ENCODE peak calls at places on chromosomes 13 and 19, in four cellular contexts. Q is amygdala, I is stomach, L is COR-L47. Z is an unnamed sample.

GRCh38 chr13:102815788-102816187 is 16.9 kb downstream of the BIVM start:
- DNase-seq in Q (no peak), I (no peak), L (no peak), Z (no peak)

GRCh38 chr19:38389101-38389925 is 816 bp downstream of the SPRED3 start:
- DNase-seq in Q (peak), I (no peak), L (peak), Z (no peak)

GRCh38 chr13:44667950-44668349 is 91.8 kb upstream of the TSC22D1 start:
- DNase-seq in Q (no peak), I (no peak), L (no peak), Z (no peak)

GRCh38 chr19:6587093-6587820 is 3.7 kb downstream of the CD70 start:
- DNase-seq in Q (no peak), I (no peak), L (no peak), Z (peak)

GRCh38 chr13:46121033-46121432 is 16.2 kb upstream of the CPB2 start:
- DNase-seq in Q (no peak), I (no peak), L (no peak), Z (no peak)

GRCh38 chr13:79655509-79655908 is 174.6 kb downstream of the NDFIP2 start:
- DNase-seq in Q (no peak), I (no peak), L (no peak), Z (no peak)

GRCh38 chr13:24348797-24349515 is 39.6 kb downstream of the C1QTNF9 start:
- DNase-seq in Q (no peak), I (peak), L (peak), Z (no peak)

GRCh38 chr19:45103200-45103624 is 10.2 kb downstream of the PPP1R37 start:
- DNase-seq in Q (peak), I (no peak), L (peak), Z (peak)

GRCh38 chr13:93700115-93700514 is 473.5 kb downstream of the GPC6 start:
- DNase-seq in Q (no peak), I (no peak), L (no peak), Z (no peak)

GRCh38 chr13:41465215-41465907 is 8.0 kb downstream of the RGCC start:
- DNase-seq in Q (no peak), I (peak), L (no peak), Z (no peak)

GRCh38 chr13:91187522-91187921 is 160.0 kb upstream of the MIR17HG start:
- DNase-seq in Q (no peak), I (no peak), L (no peak), Z (no peak)

GRCh38 chr13:81677857-81678256 is 1336.9 kb upstream of the SPRY2 start:
- DNase-seq in Q (no peak), I (no peak), L (no peak), Z (no peak)

GRCh38 chr19:465056-465816 is 4.4 kb upstream of the SHC2 start:
- DNase-seq in Q (no peak), I (no peak), L (no peak), Z (no peak)

GRCh38 chr13:95689582-95689926 is 12.6 kb downstream of the DNAJC3 start:
- DNase-seq in Q (no peak), I (no peak), L (no peak), Z (no peak)

GRCh38 chr13:31878955-31879354 is 139.6 kb downstream of the RXFP2 start:
- DNase-seq in Q (no peak), I (no peak), L (no peak), Z (no peak)

GRCh38 chr19:31261651-31262331 is 87.4 kb downstream of the TSHZ3 start:
- DNase-seq in Q (no peak), I (peak), L (no peak), Z (no peak)

GRCh38 chr13:49932066-49932465 is 4.1 kb downstream of the SPRYD7 start:
- DNase-seq in Q (no peak), I (no peak), L (no peak), Z (no peak)

GRCh38 chr19:15463865-15464371 is 426 bp downstream of the RASAL3 start:
- DNase-seq in Q (no peak), I (peak), L (no peak), Z (peak)

GRCh38 chr19:47209323-47210179 is 21.4 kb downstream of the BBC3 start:
- DNase-seq in Q (no peak), I (no peak), L (no peak), Z (no peak)

GRCh38 chr13:58949646-58950045 is 1214.1 kb downstream of the DIAPH3 start:
- DNase-seq in Q (no peak), I (no peak), L (no peak), Z (no peak)

GRCh38 chr19:29098091-29098490 is 114.9 kb downstream of the UQCRFS1 start:
- DNase-seq in Q (no peak), I (no peak), L (no peak), Z (no peak)

GRCh38 chr19:12034196-12034595 is 1.3 kb downstream of the ZNF433 start:
- DNase-seq in Q (no peak), I (no peak), L (no peak), Z (no peak)

GRCh38 chr13:79776538-79776937 is 295.6 kb downstream of the NDFIP2 start:
- DNase-seq in Q (no peak), I (no peak), L (no peak), Z (no peak)